ENCODE peak calls at places on chromosomes 5 and 9, in eight cellular contexts. H is CD8-positive, alpha-beta T cell; F is Panc1; Z is K562; R is lung; L is IMR-90; U is A549; N is tibial nerve. B is an unnamed sample. For H3K4me1, the result is how much of the 10 kb centered on the place peaks cover.

GRCh38 chr9:34139477-34140146 is 13.1 kb upstream of the DCAF12 start:
- DNase-seq in L (peak), U (peak), F (no peak), R (peak), N (no peak), Z (peak), H (no peak), B (peak)

GRCh38 chr9:27047126-27047525 is 41.7 kb upstream of the LRRC19 start:
- DNase-seq in N (no peak), F (no peak), R (no peak), H (no peak), L (no peak), U (no peak), Z (no peak), B (no peak)

GRCh38 chr5:73912755-73913365 is 286.9 kb downstream of the ARHGEF28 start:
- DNase-seq in U (no peak), L (peak), N (no peak), F (no peak), Z (no peak), H (no peak), R (no peak), B (no peak)

GRCh38 chr9:124733964-124734740 is 37.0 kb downstream of the NR6A1 start:
- DNase-seq in H (no peak), N (no peak), R (peak), L (no peak), U (no peak), Z (no peak), F (no peak), B (no peak)

GRCh38 chr9:6779417-6780241 is 21.9 kb downstream of the KDM4C start:
- DNase-seq in H (no peak), N (no peak), L (peak), Z (peak), F (no peak), R (no peak), U (no peak), B (peak)

GRCh38 chr5:76210946-76211345 is 127.8 kb downstream of the SV2C start:
- DNase-seq in N (no peak), U (no peak), L (no peak), Z (no peak), H (no peak), F (no peak), R (no peak), B (no peak)

GRCh38 chr5:16690243-16690839 is 73.5 kb upstream of the RETREG1 start:
- DNase-seq in N (no peak), F (peak), H (no peak), U (peak), L (peak), Z (peak), R (no peak), B (peak)

GRCh38 chr9:135732569-135733257 is 30.7 kb downstream of the KCNT1 start:
- DNase-seq in Z (no peak), N (no peak), U (peak), F (no peak), L (no peak), R (no peak), H (no peak), B (no peak)

GRCh38 chr9:16619897-16620296 is 250.6 kb downstream of the BNC2 start:
- DNase-seq in R (no peak), N (no peak), F (no peak), H (no peak), U (no peak), L (no peak), Z (no peak), B (no peak)

GRCh38 chr9:90953200-90953599 is 151.6 kb downstream of the SYK start:
- DNase-seq in U (no peak), F (no peak), N (no peak), H (no peak), R (no peak), Z (no peak), L (no peak), B (no peak)

GRCh38 chr9:114735732-114736131 is 53.7 kb upstream of the TEX48 start:
- DNase-seq in H (no peak), U (no peak), N (no peak), L (no peak), R (no peak), F (no peak), Z (no peak), B (peak)

GRCh38 chr5:90437663-90438062 is 28.1 kb upstream of the CETN3 start:
- DNase-seq in N (no peak), H (no peak), L (no peak), Z (no peak), U (no peak), F (no peak), R (no peak), B (no peak)

GRCh38 chr9:37495571-37495970 is 9.8 kb downstream of the POLR1E start:
- DNase-seq in F (no peak), N (no peak), R (no peak), H (no peak), U (no peak), L (no peak), Z (no peak), B (no peak)

GRCh38 chr9:37497320-37497719 is 11.6 kb downstream of the POLR1E start:
- DNase-seq in U (no peak), N (no peak), F (no peak), H (no peak), Z (no peak), R (no peak), L (no peak), B (no peak)

GRCh38 chr9:37486616-37487544 is 1.1 kb downstream of the POLR1E start:
- DNase-seq in U (no peak), R (no peak), L (peak), Z (no peak), F (no peak), N (no peak), H (no peak), B (peak)

GRCh38 chr9:37496020-37496419 is 10.3 kb downstream of the POLR1E start:
- DNase-seq in L (no peak), U (no peak), Z (no peak), N (no peak), F (no peak), H (no peak), R (no peak), B (no peak)

GRCh38 chr9:37491939-37492338 is 6.2 kb downstream of the POLR1E start:
- DNase-seq in N (no peak), H (no peak), L (no peak), R (no peak), F (no peak), Z (no peak), U (no peak), B (no peak)
- TF ChIP-seq CTCF in N (no peak), H (no peak), L (no peak), R (no peak), F (no peak), Z (no peak), U (no peak), B (no peak)

GRCh38 chr9:98099898-98100297 is 19.1 kb downstream of the TRIM14 start:
- DNase-seq in N (no peak), F (no peak), R (no peak), U (no peak), L (no peak), H (no peak), Z (no peak), B (no peak)

GRCh38 chr9:98101868-98102273 is 17.2 kb downstream of the TRIM14 start:
- DNase-seq in L (peak), N (no peak), H (peak), U (no peak), Z (no peak), F (no peak), R (no peak), B (no peak)

GRCh38 chr9:98104445-98104881 is 14.6 kb downstream of the TRIM14 start:
- DNase-seq in L (no peak), U (no peak), R (no peak), Z (no peak), F (no peak), H (no peak), N (no peak), B (no peak)

GRCh38 chr9:98099346-98099745 is 19.7 kb downstream of the TRIM14 start:
- DNase-seq in U (no peak), L (no peak), F (no peak), Z (no peak), R (no peak), H (no peak), N (no peak), B (no peak)

GRCh38 chr9:98101416-98101815 is 17.6 kb downstream of the TRIM14 start:
- DNase-seq in L (no peak), U (no peak), R (no peak), F (no peak), N (no peak), Z (no peak), H (no peak), B (no peak)
- H3K4me1 ChIP-seq in L (under half), U (under half), R (under half), F (under half), N (under half), Z (under half), H (half or more), B (under half)

GRCh38 chr5:21391506-21391905 is 1403.5 kb upstream of the CDH18 start:
- DNase-seq in F (no peak), R (no peak), U (no peak), L (peak), N (no peak), H (no peak), Z (no peak), B (peak)
- TF ChIP-seq CTCF in F (no peak), R (no peak), U (no peak), L (no peak), N (no peak), H (no peak), Z (no peak), B (no peak)

GRCh38 chr5:157186309-157187045 is 5.8 kb downstream of the ITK start:
- DNase-seq in R (no peak), Z (no peak), H (no peak), N (no peak), U (no peak), F (no peak), L (no peak), B (no peak)

GRCh38 chr5:157187046-157187754 is 6.6 kb downstream of the ITK start:
- DNase-seq in L (no peak), Z (no peak), N (no peak), U (no peak), H (no peak), R (no peak), F (no peak), B (no peak)

GRCh38 chr5:157193699-157194424 is 13.2 kb downstream of the ITK start:
- DNase-seq in U (no peak), N (no peak), L (no peak), H (no peak), F (no peak), Z (no peak), R (no peak), B (no peak)

GRCh38 chr5:157188270-157188669 is 7.6 kb downstream of the ITK start:
- DNase-seq in R (no peak), F (no peak), N (no peak), L (no peak), U (no peak), H (no peak), Z (no peak), B (no peak)

DNA sequence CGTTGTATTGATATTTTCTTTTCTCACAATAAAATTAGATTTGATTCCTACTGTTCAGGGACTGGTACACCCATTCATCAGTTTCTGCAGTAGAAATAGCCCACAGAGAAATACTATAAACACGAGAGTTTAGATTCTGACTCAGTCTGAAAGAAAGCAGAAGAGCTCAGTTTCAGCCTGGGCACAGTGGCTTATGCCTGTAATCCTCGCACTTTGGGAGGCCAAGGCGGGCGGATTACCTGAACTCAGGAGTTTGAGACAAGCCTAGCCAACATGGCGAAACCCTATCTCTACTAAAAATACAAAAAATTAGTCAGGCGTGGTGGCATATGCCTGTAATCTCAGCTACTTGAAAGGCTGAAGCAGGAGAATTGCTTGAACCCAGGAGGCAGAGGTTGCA is 8.6 kb downstream of the ITK start:
- DNase-seq in F (no peak), U (no peak), L (no peak), Z (no peak), N (no peak), R (no peak), H (no peak), B (no peak)
- H3K4me1 ChIP-seq in F (under half), U (under half), L (under half), Z (under half), N (under half), R (under half), H (half or more), B (under half)

GRCh38 chr5:145450286-145450969 is 384.7 kb downstream of the PRELID2 start:
- DNase-seq in U (no peak), R (no peak), N (no peak), Z (no peak), L (peak), F (no peak), H (no peak), B (no peak)

GRCh38 chr5:145445027-145445426 is 390.1 kb downstream of the PRELID2 start:
- DNase-seq in L (no peak), F (no peak), N (no peak), R (no peak), U (no peak), Z (no peak), H (no peak), B (no peak)

GRCh38 chr5:145446412-145446811 is 388.7 kb downstream of the PRELID2 start:
- DNase-seq in N (no peak), F (no peak), Z (no peak), H (no peak), R (no peak), L (no peak), U (no peak), B (no peak)

GRCh38 chr5:145449794-145450193 is 385.3 kb downstream of the PRELID2 start:
- DNase-seq in H (no peak), R (no peak), L (no peak), U (no peak), N (no peak), Z (no peak), F (no peak), B (peak)
- TF ChIP-seq CTCF in H (no peak), R (no peak), L (peak), U (no peak), N (no peak), Z (no peak), F (peak), B (peak)

DNA sequence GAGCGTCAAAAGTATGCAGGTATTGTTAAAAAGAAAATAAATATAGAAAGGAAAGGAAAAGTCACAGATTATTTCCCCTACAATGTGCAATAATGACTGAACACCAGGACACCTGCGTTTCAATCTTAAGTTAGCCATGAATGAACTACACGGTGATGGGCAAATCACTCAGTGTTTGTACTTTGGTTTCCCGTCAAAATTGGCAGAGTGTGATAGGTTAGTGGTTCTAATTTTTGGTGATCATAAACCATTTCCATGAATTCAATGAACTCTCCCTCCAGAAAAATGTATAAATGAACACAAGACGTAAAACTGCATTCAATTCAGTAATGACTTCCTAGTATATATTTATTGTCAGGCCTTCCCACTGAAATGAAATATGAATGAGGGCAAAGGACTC is 59.0 kb upstream of the ITGA1 start:
- DNase-seq in Z (no peak), F (no peak), L (no peak), R (no peak), N (no peak), H (no peak), U (no peak), B (no peak)
- H3K4me1 ChIP-seq in Z (under half), F (under half), L (under half), R (under half), N (under half), H (under half), U (under half), B (under half)

DNA sequence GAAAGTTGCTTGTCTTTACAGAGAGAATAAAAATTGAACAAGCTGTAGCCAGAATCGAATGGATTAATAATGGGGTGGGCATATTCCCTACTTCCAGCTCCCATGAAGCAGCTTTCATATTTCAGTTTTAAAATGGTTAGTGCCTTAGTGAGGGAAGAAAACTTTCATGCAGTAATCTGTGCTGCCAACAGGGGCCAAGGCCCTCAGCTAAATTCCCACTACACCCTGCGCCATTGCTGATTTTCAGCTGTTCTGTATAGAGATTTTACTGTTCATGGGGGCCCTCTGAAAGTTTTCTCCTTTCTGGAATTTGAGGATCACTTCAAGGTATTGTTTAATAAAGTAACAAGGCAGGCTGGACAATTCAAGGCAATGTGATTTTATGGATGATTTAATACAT is 58.2 kb downstream of the CAST start:
- DNase-seq in H (no peak), L (no peak), F (no peak), U (no peak), N (no peak), R (no peak), Z (no peak), B (no peak)
- TF ChIP-seq CTCF in H (no peak), L (no peak), F (peak), U (no peak), N (no peak), R (no peak), Z (no peak), B (peak)

DNA sequence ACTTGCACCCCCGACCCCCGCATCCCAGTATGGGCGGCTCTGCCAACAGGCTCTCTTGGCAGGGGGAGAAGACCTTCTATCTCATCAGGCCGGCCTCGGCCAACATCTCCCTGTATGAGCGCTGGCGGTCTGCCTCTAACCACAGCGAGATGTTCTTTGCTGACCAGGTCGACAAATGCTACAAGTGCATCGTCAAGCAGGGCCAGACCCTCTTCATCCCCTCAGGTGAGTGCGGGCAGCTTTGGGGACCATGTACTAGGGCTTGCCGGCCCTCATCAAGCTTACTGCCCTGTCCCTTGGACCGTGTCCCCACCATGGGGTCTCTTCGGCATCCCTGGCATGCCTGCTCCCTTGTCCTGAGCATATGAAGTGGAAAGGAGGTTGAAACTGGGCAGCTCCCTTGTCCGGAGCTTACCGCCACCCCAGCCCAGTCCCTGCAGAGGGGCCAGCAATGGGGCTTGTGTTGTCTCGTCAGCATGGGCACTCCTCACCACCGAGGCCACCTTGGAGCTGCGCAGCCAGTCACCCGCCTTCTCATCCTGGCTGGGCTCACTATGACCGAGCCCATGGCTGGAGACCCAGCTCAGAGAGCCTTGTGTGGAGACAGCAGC is 78.1 kb downstream of the PHF2 start:
- DNase-seq in F (no peak), H (no peak), N (no peak), U (no peak), L (no peak), Z (no peak), R (no peak), B (no peak)
- H3K4me1 ChIP-seq in F (under half), H (under half), N (under half), U (under half), L (under half), Z (under half), R (under half), B (under half)

DNA sequence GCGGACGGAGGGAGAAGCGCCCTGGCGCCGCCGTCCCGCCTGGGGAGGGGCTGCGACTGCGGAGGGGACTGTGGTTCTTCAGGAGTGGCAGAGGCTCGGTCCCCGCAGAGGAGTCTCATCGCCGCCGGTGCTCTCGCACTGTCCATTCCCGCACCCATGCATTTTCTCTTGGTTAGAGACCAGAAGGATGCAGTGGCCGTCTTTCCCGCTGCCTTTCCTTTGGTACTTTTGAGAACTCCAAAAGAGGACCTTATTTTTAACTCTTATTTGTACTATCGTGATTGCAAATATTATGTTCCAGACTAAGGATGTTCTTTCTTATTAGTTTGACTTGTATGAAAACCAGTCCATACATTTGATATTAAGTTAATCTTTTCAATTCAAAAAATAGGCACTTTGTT is 611 bp downstream of the ZFYVE16 start:
- DNase-seq in U (peak), Z (peak), F (no peak), H (peak), R (no peak), N (no peak), L (peak), B (peak)
- TF ChIP-seq CTCF in U (no peak), Z (no peak), F (no peak), H (no peak), R (no peak), N (peak), L (no peak), B (no peak)